ENCODE peak calls at places on chromosomes 11 and 22, in four cellular contexts. H is astrocyte of the spinal cord, B is BJ, M is uterus. L is an unnamed sample.

GRCh38 chr11:29260939-29261705 is 755.7 kb downstream of the KCNA4 start:
- DNase-seq in M (no peak), B (no peak), H (peak; percentile 46), L (peak; percentile 72)

GRCh38 chr11:75195164-75195962 is 44.5 kb downstream of the SLCO2B1 start:
- DNase-seq in H (no peak), M (peak; percentile 37), B (no peak), L (no peak)

GRCh38 chr11:110710520-110711381 is 1.5 kb downstream of the ARHGAP20 start:
- DNase-seq in H (peak; percentile 26), B (no peak), M (peak; percentile 49), L (no peak)

GRCh38 chr11:47348859-47349258 is 3.6 kb downstream of the MYBPC3 start:
- DNase-seq in M (no peak), B (no peak), H (peak; percentile 16), L (no peak)

GRCh38 chr11:132140056-132140455 is 769.6 kb downstream of the NTM start:
- DNase-seq in H (no peak), M (no peak), B (no peak), L (no peak)

GRCh38 chr22:23539135-23539838 is 40.8 kb downstream of the IGLL1 start:
- DNase-seq in B (no peak), H (peak; percentile 77), M (peak; percentile 72), L (no peak)

GRCh38 chr11:18390088-18390487 is 4.3 kb upstream of the LDHA start:
- DNase-seq in H (no peak), B (no peak), M (no peak), L (no peak)

GRCh38 chr11:134118016-134118415 is 49.1 kb downstream of the JAM3 start:
- DNase-seq in M (no peak), B (no peak), H (no peak), L (no peak)

GRCh38 chr22:49855491-49855911 is 1.9 kb downstream of the ZBED4 start:
- DNase-seq in B (no peak), M (no peak), H (peak; percentile 15), L (no peak)

GRCh38 chr11:18408558-18409242 is 3.4 kb upstream of the LDHC start:
- DNase-seq in B (no peak), M (no peak), H (peak; percentile 15), L (no peak)

DNA sequence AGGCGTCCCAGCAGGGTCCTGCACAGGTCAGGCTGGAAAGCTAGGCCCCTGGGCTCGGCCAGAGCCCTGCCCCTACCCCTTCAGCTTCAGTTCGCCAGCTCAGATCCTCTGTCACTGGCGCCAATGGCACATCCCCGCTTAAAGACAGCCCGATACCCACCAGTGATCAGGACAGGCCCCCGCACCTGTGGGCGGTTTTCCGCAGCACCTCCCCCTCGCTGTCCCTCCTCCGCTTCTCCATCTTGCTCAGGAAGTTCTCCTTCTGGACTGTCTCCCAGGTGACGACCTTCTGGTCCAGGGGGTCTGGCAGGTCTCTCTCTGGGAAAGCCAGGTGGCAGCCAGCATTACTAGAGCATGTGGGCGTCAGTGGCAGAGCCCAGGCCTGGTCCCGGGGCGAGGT is 5.9 kb downstream of the TSSC4 start:
- DNase-seq in M (no peak), B (no peak), H (no peak), L (no peak)
- TF ChIP-seq CTCF in M (no peak), B (no peak), H (no peak), L (no peak)

DNA sequence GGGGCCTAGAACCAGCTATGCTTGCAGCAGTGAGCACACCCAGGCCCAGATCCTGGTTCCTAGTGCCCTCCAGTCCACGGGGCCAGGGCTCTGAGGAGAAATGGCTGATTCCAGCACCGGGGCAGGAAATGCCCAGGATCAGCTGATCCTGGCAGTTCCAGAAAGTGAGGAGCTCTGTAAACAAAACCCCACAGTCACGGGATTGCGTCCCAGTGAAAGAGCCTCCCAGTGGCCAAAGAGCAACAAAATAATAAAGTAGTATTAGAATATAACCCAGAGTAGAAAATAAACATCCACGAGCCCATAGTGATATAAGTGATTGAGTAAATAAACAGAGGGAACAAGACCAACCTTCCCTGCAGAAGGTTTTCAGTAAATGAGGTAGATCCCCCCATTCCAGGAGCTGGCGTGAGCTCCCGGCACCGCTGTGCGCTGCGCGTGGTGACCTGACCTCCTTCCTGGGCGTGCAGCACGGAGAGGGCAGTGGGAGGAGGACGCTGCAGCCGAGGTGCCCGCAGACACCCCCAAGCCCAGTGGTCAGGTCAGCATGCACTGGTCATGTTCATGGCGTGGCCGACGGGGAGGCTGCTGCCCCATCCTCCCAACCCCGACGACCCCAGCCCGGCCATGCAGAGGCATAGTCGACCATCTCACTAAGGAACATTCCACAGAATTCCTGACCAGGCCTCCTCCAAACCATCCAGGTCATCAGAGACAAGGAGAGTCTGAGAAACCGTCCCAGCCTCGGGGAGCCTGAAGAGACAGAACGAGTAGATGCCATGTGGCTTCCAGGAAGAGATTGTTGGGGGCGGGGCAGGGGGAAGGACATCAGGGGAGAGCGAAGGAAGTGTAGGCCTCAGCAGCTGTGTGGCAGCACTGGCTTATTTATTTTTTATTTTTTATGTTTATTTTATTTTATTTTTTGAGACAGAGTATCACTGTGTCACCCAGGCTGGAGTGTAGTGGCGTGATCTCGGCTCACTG is 19.9 kb downstream of the PTDSS2 start:
- DNase-seq in B (no peak), H (peak; percentile 52), M (peak; percentile 70), L (peak; percentile 18)
- H3K4me3 ChIP-seq in B (peak overlapping the region; percentile 10), H (no peak overlapping the region), M (no peak overlapping the region), L (no peak overlapping the region)

DNA sequence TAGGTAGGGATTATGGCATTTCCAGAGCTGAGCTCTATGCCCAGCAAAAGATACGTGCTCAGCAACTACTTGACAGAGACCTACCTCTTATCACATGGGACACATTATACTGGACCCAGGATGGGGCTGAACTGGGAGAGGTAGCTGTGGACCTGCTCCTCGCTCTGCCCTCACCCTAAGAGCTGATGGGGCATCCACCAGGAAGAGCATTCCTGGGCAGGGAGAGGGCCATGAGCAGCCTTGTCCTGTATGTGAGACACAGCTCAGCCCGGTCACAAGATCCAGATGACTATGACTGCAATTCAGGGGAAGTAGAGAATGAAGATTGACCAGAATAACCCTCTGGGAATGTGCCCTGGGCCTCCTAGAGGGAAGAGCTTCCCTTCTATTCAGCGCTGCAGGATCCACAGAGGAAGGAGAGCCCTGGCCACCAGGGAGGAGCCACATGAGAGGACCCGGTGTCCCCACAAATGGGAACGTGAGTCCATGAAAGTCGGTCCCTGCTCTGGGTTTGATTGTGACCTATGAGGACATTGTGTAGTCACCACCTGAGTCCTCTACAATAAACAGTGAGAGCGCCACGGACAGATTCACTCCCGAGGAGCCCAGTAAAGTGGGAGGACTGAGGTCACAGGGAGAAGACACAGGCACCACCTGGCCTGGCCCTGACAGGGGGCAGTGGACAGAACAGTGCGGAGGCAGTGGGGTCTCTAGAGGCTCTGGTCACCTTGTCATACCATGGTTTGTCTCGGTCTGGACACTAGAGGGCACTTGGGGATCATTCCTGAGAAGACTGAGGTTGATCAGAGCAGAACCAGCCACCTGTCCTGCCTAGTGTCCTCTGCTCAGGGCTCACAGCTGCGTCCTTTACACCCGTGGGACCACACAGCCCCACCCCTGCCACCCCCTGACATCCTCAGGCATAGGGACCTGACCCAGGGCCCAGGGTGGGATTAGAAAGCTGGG is 99.5 kb downstream of the ZNF280B start:
- DNase-seq in M (no peak), H (no peak), B (no peak), L (no peak)
- TF ChIP-seq CTCF in M (no peak), H (peak; percentile 59), B (peak; percentile 56), L (peak; percentile 66)

DNA sequence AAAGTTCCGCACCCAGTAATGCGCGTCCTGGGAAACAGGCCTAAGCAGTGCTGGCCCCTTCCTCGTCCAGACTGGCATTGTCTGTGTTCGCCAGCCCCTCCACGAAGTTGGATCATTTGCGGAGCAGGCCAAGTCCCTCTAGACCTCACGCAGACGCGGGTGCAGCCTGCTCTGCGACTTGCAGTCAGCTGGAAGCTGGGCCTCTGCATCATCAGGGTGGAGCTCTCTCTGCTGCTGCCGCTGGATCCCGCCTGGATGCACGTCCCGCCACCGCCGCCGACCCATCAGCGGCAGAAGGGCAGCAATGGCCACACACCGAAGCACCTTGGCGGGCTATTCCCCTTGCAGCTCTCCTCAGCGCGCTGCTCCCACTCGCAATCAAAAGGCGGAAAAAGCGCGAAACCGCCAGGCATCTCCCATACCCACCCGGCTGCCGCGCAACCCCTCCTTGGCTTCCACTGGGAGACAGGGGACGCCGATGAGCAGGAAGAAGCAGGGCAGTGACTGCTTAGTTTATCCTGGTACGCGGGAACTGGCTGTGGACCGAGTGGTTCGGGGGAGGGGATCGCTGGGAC is 34.1 kb upstream of the GLYATL1 start:
- DNase-seq in B (no peak), M (no peak), H (peak; percentile 72), L (no peak)
- H3K4me3 ChIP-seq in B (peak overlapping the region; percentile 49), M (no peak overlapping the region), H (peak overlapping the region; percentile 63), L (peak overlapping the region; percentile 49)

GRCh38 chr22:26697151-26697550 is 39.8 kb downstream of the MIAT start:
- DNase-seq in H (no peak), M (no peak), B (no peak), L (no peak)

GRCh38 chr22:26701323-26701722 is 43.9 kb downstream of the MIAT start:
- DNase-seq in H (no peak), M (no peak), B (no peak), L (no peak)

GRCh38 chr22:26702906-26703830 is 45.8 kb downstream of the MIAT start:
- DNase-seq in B (no peak), M (no peak), H (peak; percentile 77), L (no peak)

DNA sequence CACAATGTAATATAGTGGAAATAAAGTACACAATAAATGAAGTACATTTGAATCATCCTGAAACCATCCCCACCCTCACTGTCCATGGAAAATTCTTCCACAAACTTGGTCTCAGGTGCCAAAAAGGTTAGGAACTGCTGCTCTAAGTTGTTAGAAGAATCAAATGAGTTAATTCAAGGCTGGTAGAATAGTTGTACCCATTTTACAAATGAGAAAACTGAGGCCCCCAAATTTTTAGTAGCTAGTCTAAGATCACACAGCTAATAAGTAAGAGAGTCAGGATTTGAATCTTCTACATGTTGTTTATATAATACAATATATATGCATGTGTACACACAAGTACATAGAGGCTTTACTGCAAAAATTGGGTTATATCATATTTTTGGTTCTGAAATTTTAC is 43.1 kb downstream of the MIAT start:
- DNase-seq in M (no peak), H (no peak), B (no peak), L (no peak)
- TF ChIP-seq CTCF in M (no peak), H (no peak), B (no peak), L (no peak)

DNA sequence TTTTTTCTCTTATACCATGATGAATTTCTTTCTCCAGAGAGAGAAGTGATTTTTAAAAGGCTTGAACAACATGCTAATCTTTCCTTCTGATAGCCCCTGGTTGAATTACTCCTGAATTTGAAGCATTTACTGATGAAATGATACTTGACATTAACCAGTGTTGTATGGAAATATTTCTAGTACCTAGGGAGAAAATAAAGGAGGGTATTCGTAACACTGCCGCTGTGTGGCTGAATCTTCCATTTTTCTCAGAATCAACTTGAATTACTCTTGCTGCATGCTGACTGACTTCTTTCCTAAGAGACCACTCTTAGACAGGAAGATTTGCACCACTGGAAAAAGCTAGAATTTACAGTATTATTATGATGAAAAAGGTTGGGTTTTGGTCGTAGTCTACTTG is 118.3 kb downstream of the FAT3 start:
- DNase-seq in H (no peak), B (no peak), M (no peak), L (no peak)
- H3K4me3 ChIP-seq in H (no peak overlapping the region), B (no peak overlapping the region), M (no peak overlapping the region), L (no peak overlapping the region)

L was measured in kidney epithelial cell.